ENCODE peak calls at places on chromosomes 7 and 10, in ten cellular contexts. One of them, this sample, is unnamed.

GRCh38 chr10:8158439-8159071 is 104.1 kb downstream of the GATA3 start:
- DNase-seq in upper lobe of left lung: no peak
- DNase-seq in CD8-positive, alpha-beta memory T cell: no peak
- DNase-seq in SJSA1: no peak
- DNase-seq in WERI-Rb-1: no peak
- DNase-seq in cardiac muscle cell: no peak
- DNase-seq in substantia nigra: no peak
- DNase-seq in PC-3: peak
- DNase-seq in esophagus muscularis mucosa: no peak
- DNase-seq in A549: no peak
- DNase-seq in this sample: no peak

GRCh38 chr7:157734926-157735640 is 398.3 kb downstream of the DNAJB6 start:
- DNase-seq in WERI-Rb-1: no peak
- DNase-seq in CD8-positive, alpha-beta memory T cell: no peak
- DNase-seq in A549: no peak
- DNase-seq in cardiac muscle cell: no peak
- DNase-seq in PC-3: no peak
- DNase-seq in substantia nigra: no peak
- DNase-seq in SJSA1: no peak
- DNase-seq in upper lobe of left lung: no peak
- DNase-seq in esophagus muscularis mucosa: no peak
- DNase-seq in this sample: no peak

GRCh38 chr7:44145419-44145968 is 4.4 kb upstream of the MYL7 start:
- DNase-seq in upper lobe of left lung: peak
- DNase-seq in esophagus muscularis mucosa: no peak
- DNase-seq in A549: no peak
- DNase-seq in SJSA1: no peak
- DNase-seq in cardiac muscle cell: peak
- DNase-seq in PC-3: no peak
- DNase-seq in WERI-Rb-1: no peak
- DNase-seq in substantia nigra: peak
- DNase-seq in CD8-positive, alpha-beta memory T cell: peak
- DNase-seq in this sample: no peak

GRCh38 chr7:43602271-43602670 is 19.4 kb downstream of the STK17A start:
- DNase-seq in substantia nigra: no peak
- DNase-seq in SJSA1: no peak
- DNase-seq in esophagus muscularis mucosa: no peak
- DNase-seq in A549: no peak
- DNase-seq in PC-3: no peak
- DNase-seq in WERI-Rb-1: no peak
- DNase-seq in upper lobe of left lung: no peak
- DNase-seq in cardiac muscle cell: no peak
- DNase-seq in CD8-positive, alpha-beta memory T cell: no peak
- DNase-seq in this sample: no peak

GRCh38 chr7:29156798-29157461 is 10.6 kb upstream of the CPVL start:
- DNase-seq in substantia nigra: no peak
- DNase-seq in esophagus muscularis mucosa: no peak
- DNase-seq in A549: no peak
- DNase-seq in SJSA1: no peak
- DNase-seq in WERI-Rb-1: no peak
- DNase-seq in cardiac muscle cell: no peak
- DNase-seq in upper lobe of left lung: no peak
- DNase-seq in CD8-positive, alpha-beta memory T cell: no peak
- DNase-seq in PC-3: no peak
- DNase-seq in this sample: no peak

GRCh38 chr7:23373151-23374004 is 74.2 kb downstream of the MALSU1 start:
- DNase-seq in SJSA1: no peak
- DNase-seq in A549: no peak
- DNase-seq in substantia nigra: no peak
- DNase-seq in PC-3: peak
- DNase-seq in upper lobe of left lung: no peak
- DNase-seq in cardiac muscle cell: peak
- DNase-seq in esophagus muscularis mucosa: no peak
- DNase-seq in CD8-positive, alpha-beta memory T cell: peak
- DNase-seq in WERI-Rb-1: no peak
- DNase-seq in this sample: no peak

GRCh38 chr10:111137587-111137986 is 60.8 kb downstream of the ADRA2A start:
- DNase-seq in esophagus muscularis mucosa: no peak
- DNase-seq in SJSA1: no peak
- DNase-seq in WERI-Rb-1: no peak
- DNase-seq in upper lobe of left lung: no peak
- DNase-seq in A549: no peak
- DNase-seq in substantia nigra: no peak
- DNase-seq in PC-3: no peak
- DNase-seq in CD8-positive, alpha-beta memory T cell: no peak
- DNase-seq in cardiac muscle cell: no peak
- DNase-seq in this sample: no peak

GRCh38 chr7:108497082-108497725 is 28.7 kb downstream of the PNPLA8 start:
- DNase-seq in A549: peak
- DNase-seq in SJSA1: peak
- DNase-seq in substantia nigra: peak
- DNase-seq in PC-3: peak
- DNase-seq in CD8-positive, alpha-beta memory T cell: no peak
- DNase-seq in cardiac muscle cell: peak
- DNase-seq in WERI-Rb-1: peak
- DNase-seq in esophagus muscularis mucosa: no peak
- DNase-seq in upper lobe of left lung: no peak
- DNase-seq in this sample: no peak

GRCh38 chr7:132569884-132570614 is 6.2 kb downstream of the PLXNA4 start:
- DNase-seq in PC-3: no peak
- DNase-seq in CD8-positive, alpha-beta memory T cell: no peak
- DNase-seq in WERI-Rb-1: no peak
- DNase-seq in upper lobe of left lung: no peak
- DNase-seq in A549: no peak
- DNase-seq in substantia nigra: no peak
- DNase-seq in esophagus muscularis mucosa: no peak
- DNase-seq in SJSA1: no peak
- DNase-seq in cardiac muscle cell: no peak
- DNase-seq in this sample: no peak

GRCh38 chr7:50620418-50620817 is 55.2 kb upstream of the DDC start:
- DNase-seq in upper lobe of left lung: no peak
- DNase-seq in esophagus muscularis mucosa: peak
- DNase-seq in A549: no peak
- DNase-seq in SJSA1: no peak
- DNase-seq in cardiac muscle cell: peak
- DNase-seq in substantia nigra: no peak
- DNase-seq in PC-3: no peak
- DNase-seq in WERI-Rb-1: no peak
- DNase-seq in CD8-positive, alpha-beta memory T cell: no peak
- DNase-seq in this sample: no peak

GRCh38 chr10:15084502-15084922 is 4.1 kb downstream of the ACBD7 start:
- DNase-seq in substantia nigra: no peak
- DNase-seq in WERI-Rb-1: no peak
- DNase-seq in SJSA1: peak
- DNase-seq in A549: peak
- DNase-seq in esophagus muscularis mucosa: no peak
- DNase-seq in PC-3: peak
- DNase-seq in cardiac muscle cell: peak
- DNase-seq in upper lobe of left lung: no peak
- DNase-seq in CD8-positive, alpha-beta memory T cell: no peak
- DNase-seq in this sample: peak

GRCh38 chr10:121436630-121437311 is 161.5 kb downstream of the FGFR2 start:
- DNase-seq in A549: no peak
- DNase-seq in esophagus muscularis mucosa: no peak
- DNase-seq in WERI-Rb-1: no peak
- DNase-seq in PC-3: no peak
- DNase-seq in SJSA1: no peak
- DNase-seq in cardiac muscle cell: no peak
- DNase-seq in upper lobe of left lung: no peak
- DNase-seq in CD8-positive, alpha-beta memory T cell: no peak
- DNase-seq in substantia nigra: peak
- DNase-seq in this sample: no peak

GRCh38 chr7:19491821-19492452 is 216.9 kb downstream of the POLR1F start:
- DNase-seq in esophagus muscularis mucosa: no peak
- DNase-seq in upper lobe of left lung: no peak
- DNase-seq in CD8-positive, alpha-beta memory T cell: no peak
- DNase-seq in A549: peak
- DNase-seq in PC-3: peak
- DNase-seq in SJSA1: peak
- DNase-seq in substantia nigra: no peak
- DNase-seq in WERI-Rb-1: no peak
- DNase-seq in cardiac muscle cell: peak
- DNase-seq in this sample: no peak

GRCh38 chr10:79024716-79025112 is 44.1 kb upstream of the ZMIZ1 start:
- DNase-seq in WERI-Rb-1: no peak
- DNase-seq in cardiac muscle cell: no peak
- DNase-seq in A549: no peak
- DNase-seq in esophagus muscularis mucosa: no peak
- DNase-seq in PC-3: no peak
- DNase-seq in substantia nigra: no peak
- DNase-seq in CD8-positive, alpha-beta memory T cell: no peak
- DNase-seq in upper lobe of left lung: no peak
- DNase-seq in SJSA1: no peak
- DNase-seq in this sample: no peak

GRCh38 chr10:48610585-48611093 is 5.8 kb upstream of the ARHGAP22 start:
- DNase-seq in WERI-Rb-1: peak
- DNase-seq in A549: no peak
- DNase-seq in substantia nigra: no peak
- DNase-seq in cardiac muscle cell: no peak
- DNase-seq in esophagus muscularis mucosa: peak
- DNase-seq in CD8-positive, alpha-beta memory T cell: no peak
- DNase-seq in upper lobe of left lung: no peak
- DNase-seq in PC-3: no peak
- DNase-seq in SJSA1: no peak
- DNase-seq in this sample: no peak

GRCh38 chr7:480531-481218 is 39.0 kb downstream of the PDGFA start:
- DNase-seq in cardiac muscle cell: no peak
- DNase-seq in SJSA1: no peak
- DNase-seq in upper lobe of left lung: peak
- DNase-seq in esophagus muscularis mucosa: no peak
- DNase-seq in A549: no peak
- DNase-seq in WERI-Rb-1: peak
- DNase-seq in PC-3: no peak
- DNase-seq in substantia nigra: no peak
- DNase-seq in CD8-positive, alpha-beta memory T cell: peak
- DNase-seq in this sample: no peak

GRCh38 chr10:13608246-13608853 is 21.6 kb downstream of the PRPF18 start:
- DNase-seq in esophagus muscularis mucosa: no peak
- DNase-seq in A549: no peak
- DNase-seq in PC-3: no peak
- DNase-seq in cardiac muscle cell: no peak
- DNase-seq in CD8-positive, alpha-beta memory T cell: no peak
- DNase-seq in substantia nigra: peak
- DNase-seq in upper lobe of left lung: peak
- DNase-seq in SJSA1: no peak
- DNase-seq in WERI-Rb-1: no peak
- DNase-seq in this sample: no peak

GRCh38 chr10:60428387-60428737 is 38.7 kb upstream of the ANK3 start:
- DNase-seq in esophagus muscularis mucosa: no peak
- DNase-seq in substantia nigra: no peak
- DNase-seq in WERI-Rb-1: no peak
- DNase-seq in CD8-positive, alpha-beta memory T cell: no peak
- DNase-seq in PC-3: no peak
- DNase-seq in SJSA1: no peak
- DNase-seq in cardiac muscle cell: peak
- DNase-seq in upper lobe of left lung: no peak
- DNase-seq in A549: no peak
- DNase-seq in this sample: no peak
- H3K27ac ChIP-seq in esophagus muscularis mucosa: peak
- H3K27ac ChIP-seq in substantia nigra: no peak
- H3K27ac ChIP-seq in WERI-Rb-1: no peak
- H3K27ac ChIP-seq in CD8-positive, alpha-beta memory T cell: no peak
- H3K27ac ChIP-seq in PC-3: no peak
- H3K27ac ChIP-seq in SJSA1: no peak
- H3K27ac ChIP-seq in cardiac muscle cell: peak
- H3K27ac ChIP-seq in upper lobe of left lung: no peak
- H3K27ac ChIP-seq in A549: peak
- H3K27ac ChIP-seq in this sample: peak

GRCh38 chr7:5695037-5695708 is 86.3 kb downstream of the RNF216 start:
- DNase-seq in WERI-Rb-1: no peak
- DNase-seq in substantia nigra: peak
- DNase-seq in SJSA1: peak
- DNase-seq in CD8-positive, alpha-beta memory T cell: peak
- DNase-seq in A549: no peak
- DNase-seq in upper lobe of left lung: no peak
- DNase-seq in cardiac muscle cell: peak
- DNase-seq in esophagus muscularis mucosa: no peak
- DNase-seq in PC-3: no peak
- DNase-seq in this sample: no peak
- H3K27ac ChIP-seq in WERI-Rb-1: no peak
- H3K27ac ChIP-seq in substantia nigra: peak
- H3K27ac ChIP-seq in SJSA1: peak
- H3K27ac ChIP-seq in CD8-positive, alpha-beta memory T cell: no peak
- H3K27ac ChIP-seq in A549: peak
- H3K27ac ChIP-seq in upper lobe of left lung: peak
- H3K27ac ChIP-seq in cardiac muscle cell: peak
- H3K27ac ChIP-seq in esophagus muscularis mucosa: peak
- H3K27ac ChIP-seq in PC-3: no peak
- H3K27ac ChIP-seq in this sample: no peak

DNA sequence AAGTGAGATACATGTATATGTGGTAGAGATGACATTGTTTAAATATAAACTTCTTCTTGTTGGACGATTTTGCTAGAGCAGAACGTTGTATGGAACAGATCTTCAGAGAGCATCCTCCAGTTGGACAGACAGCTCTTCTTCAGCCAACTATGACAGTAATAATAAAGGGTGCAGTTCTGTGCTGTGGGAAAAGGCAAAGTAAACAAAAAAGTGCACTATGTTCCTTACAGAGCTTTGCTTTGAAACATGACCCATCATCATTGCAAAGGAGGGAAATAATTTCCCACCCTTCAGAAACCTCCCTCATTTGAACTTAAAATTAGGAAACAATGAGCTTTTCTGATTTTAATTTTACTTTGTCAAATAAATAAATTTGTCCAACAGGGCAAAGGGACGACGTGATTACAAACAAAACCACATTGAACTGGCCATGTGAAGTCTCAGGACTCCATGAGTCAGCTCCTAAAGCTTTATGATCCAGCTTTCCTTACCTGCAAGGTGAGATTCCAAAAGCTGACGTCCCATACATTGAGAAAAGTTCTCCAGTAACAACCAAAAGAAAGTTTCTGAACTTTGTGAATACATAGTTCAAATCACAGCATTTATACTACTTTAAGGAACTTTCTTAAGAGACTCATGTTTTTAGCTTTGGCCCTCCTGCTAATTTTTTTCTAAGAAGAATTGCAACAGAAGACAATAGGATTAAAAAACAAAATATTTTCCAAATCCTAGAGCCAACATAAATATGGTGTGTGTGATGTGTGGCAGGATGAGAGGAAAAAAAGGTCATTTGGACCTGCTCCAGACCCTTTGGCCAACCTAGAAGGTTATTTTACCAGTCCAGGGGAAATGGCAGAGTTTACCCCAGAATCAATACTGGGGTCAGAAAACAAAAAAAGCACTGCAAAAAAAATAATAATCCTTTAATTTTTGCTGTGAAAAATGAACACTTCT is 565.4 kb upstream of the NRP1 start:
- DNase-seq in esophagus muscularis mucosa: no peak
- DNase-seq in SJSA1: peak
- DNase-seq in upper lobe of left lung: no peak
- DNase-seq in A549: no peak
- DNase-seq in substantia nigra: no peak
- DNase-seq in cardiac muscle cell: peak
- DNase-seq in CD8-positive, alpha-beta memory T cell: no peak
- DNase-seq in PC-3: peak
- DNase-seq in WERI-Rb-1: no peak
- DNase-seq in this sample: peak
- H3K27ac ChIP-seq in esophagus muscularis mucosa: peak
- H3K27ac ChIP-seq in SJSA1: peak
- H3K27ac ChIP-seq in upper lobe of left lung: peak
- H3K27ac ChIP-seq in A549: no peak
- H3K27ac ChIP-seq in substantia nigra: no peak
- H3K27ac ChIP-seq in cardiac muscle cell: no peak
- H3K27ac ChIP-seq in CD8-positive, alpha-beta memory T cell: no peak
- H3K27ac ChIP-seq in PC-3: peak
- H3K27ac ChIP-seq in WERI-Rb-1: no peak
- H3K27ac ChIP-seq in this sample: peak

GRCh38 chr7:117993377-117994003 is 120.2 kb upstream of the CTTNBP2 start:
- DNase-seq in substantia nigra: peak
- DNase-seq in CD8-positive, alpha-beta memory T cell: no peak
- DNase-seq in cardiac muscle cell: peak
- DNase-seq in SJSA1: peak
- DNase-seq in A549: peak
- DNase-seq in upper lobe of left lung: no peak
- DNase-seq in WERI-Rb-1: peak
- DNase-seq in esophagus muscularis mucosa: no peak
- DNase-seq in PC-3: peak
- DNase-seq in this sample: no peak
- H3K27ac ChIP-seq in substantia nigra: no peak
- H3K27ac ChIP-seq in CD8-positive, alpha-beta memory T cell: no peak
- H3K27ac ChIP-seq in cardiac muscle cell: no peak
- H3K27ac ChIP-seq in SJSA1: no peak
- H3K27ac ChIP-seq in A549: no peak
- H3K27ac ChIP-seq in upper lobe of left lung: no peak
- H3K27ac ChIP-seq in WERI-Rb-1: no peak
- H3K27ac ChIP-seq in esophagus muscularis mucosa: no peak
- H3K27ac ChIP-seq in PC-3: no peak
- H3K27ac ChIP-seq in this sample: no peak